ENCODE peak calls at places on chromosome 15, in ten cellular contexts. W is upper lobe of right lung, R is OCI-LY7, F is suprapubic skin, C is mucosa of descending colon, D is lower lobe of right lung, V is adrenal gland, S is bronchial epithelial cell, U is heart right ventricle, K is mesendoderm. T is an unnamed sample. For H3K36me3, the result is how much of the 10 kb centered on the place peaks cover.

GRCh38 chr15:84910928-84911623 is 26.6 kb downstream of the SLC28A1 start:
- DNase-seq in R (no peak), C (no peak), W (no peak), F (no peak), S (no peak), D (no peak), U (no peak), K (no peak), V (no peak), T (no peak)

GRCh38 chr15:72160846-72161245 is 36.7 kb downstream of the GRAMD2A start:
- DNase-seq in C (no peak), K (no peak), W (no peak), R (no peak), S (no peak), F (no peak), D (no peak), V (no peak), U (no peak), T (no peak)

GRCh38 chr15:91572110-91572509 is 281.4 kb upstream of the SLCO3A1 start:
- DNase-seq in F (no peak), V (no peak), D (no peak), R (no peak), C (no peak), W (no peak), S (peak), U (no peak), K (no peak), T (no peak)

GRCh38 chr15:27054426-27054825 is 83.4 kb downstream of the GABRG3 start:
- DNase-seq in R (no peak), V (no peak), W (no peak), D (no peak), U (no peak), K (no peak), S (no peak), F (no peak), C (no peak), T (no peak)

GRCh38 chr15:85854345-85855097 is 59.8 kb upstream of the KLHL25 start:
- DNase-seq in W (no peak), D (no peak), C (no peak), K (peak), R (peak), V (peak), F (peak), S (peak), U (no peak), T (no peak)

GRCh38 chr15:29596266-29596665 is 226.0 kb downstream of the TJP1 start:
- DNase-seq in D (no peak), R (peak), F (no peak), U (no peak), C (no peak), W (no peak), K (no peak), S (peak), V (no peak), T (no peak)

GRCh38 chr15:25170113-25170731 is 215.4 kb downstream of the SNRPN start:
- DNase-seq in S (no peak), C (peak), R (no peak), W (peak), F (peak), V (no peak), U (peak), D (peak), K (no peak), T (no peak)

GRCh38 chr15:23039917-23040281 is 530 bp upstream of the TUBGCP5 start:
- DNase-seq in R (no peak), V (peak), K (no peak), D (no peak), C (no peak), F (peak), W (no peak), U (no peak), S (no peak), T (no peak)

GRCh38 chr15:58229297-58229768 is 91.2 kb downstream of the AQP9 start:
- DNase-seq in D (no peak), V (no peak), S (peak), W (no peak), R (no peak), C (no peak), F (no peak), K (peak), U (no peak), T (peak)
- H3K4me3 ChIP-seq in D (no peak), V (no peak), S (no peak), W (no peak), R (no peak), C (no peak), F (no peak), K (no peak), U (no peak), T (no peak)

GRCh38 chr15:98923159-98923558 is 84.4 kb downstream of the PGPEP1L start:
- DNase-seq in U (no peak), D (no peak), V (peak), K (no peak), W (no peak), C (no peak), S (no peak), F (no peak), R (no peak), T (no peak)
- H3K36me3 ChIP-seq in U (under half), D (half or more), V (under half), K (under half), W (under half), C (under half), S (under half), F (half or more), R (under half), T (half or more)

GRCh38 chr15:77818484-77819270 is 186.0 kb upstream of the LINGO1 start:
- DNase-seq in W (no peak), U (no peak), C (no peak), S (no peak), F (no peak), V (no peak), R (no peak), K (peak), D (no peak), T (no peak)

GRCh38 chr15:77821188-77821958 is 188.7 kb upstream of the LINGO1 start:
- DNase-seq in C (no peak), V (peak), D (no peak), K (peak), S (peak), R (peak), W (no peak), F (no peak), U (peak), T (peak)

GRCh38 chr15:77819271-77819806 is 186.6 kb upstream of the LINGO1 start:
- DNase-seq in D (no peak), S (no peak), F (no peak), W (no peak), V (no peak), K (no peak), U (no peak), C (no peak), R (no peak), T (no peak)

GRCh38 chr15:77821959-77822256 is 189.2 kb upstream of the LINGO1 start:
- DNase-seq in W (no peak), D (no peak), R (no peak), S (no peak), V (no peak), F (no peak), U (no peak), C (no peak), K (no peak), T (no peak)

DNA sequence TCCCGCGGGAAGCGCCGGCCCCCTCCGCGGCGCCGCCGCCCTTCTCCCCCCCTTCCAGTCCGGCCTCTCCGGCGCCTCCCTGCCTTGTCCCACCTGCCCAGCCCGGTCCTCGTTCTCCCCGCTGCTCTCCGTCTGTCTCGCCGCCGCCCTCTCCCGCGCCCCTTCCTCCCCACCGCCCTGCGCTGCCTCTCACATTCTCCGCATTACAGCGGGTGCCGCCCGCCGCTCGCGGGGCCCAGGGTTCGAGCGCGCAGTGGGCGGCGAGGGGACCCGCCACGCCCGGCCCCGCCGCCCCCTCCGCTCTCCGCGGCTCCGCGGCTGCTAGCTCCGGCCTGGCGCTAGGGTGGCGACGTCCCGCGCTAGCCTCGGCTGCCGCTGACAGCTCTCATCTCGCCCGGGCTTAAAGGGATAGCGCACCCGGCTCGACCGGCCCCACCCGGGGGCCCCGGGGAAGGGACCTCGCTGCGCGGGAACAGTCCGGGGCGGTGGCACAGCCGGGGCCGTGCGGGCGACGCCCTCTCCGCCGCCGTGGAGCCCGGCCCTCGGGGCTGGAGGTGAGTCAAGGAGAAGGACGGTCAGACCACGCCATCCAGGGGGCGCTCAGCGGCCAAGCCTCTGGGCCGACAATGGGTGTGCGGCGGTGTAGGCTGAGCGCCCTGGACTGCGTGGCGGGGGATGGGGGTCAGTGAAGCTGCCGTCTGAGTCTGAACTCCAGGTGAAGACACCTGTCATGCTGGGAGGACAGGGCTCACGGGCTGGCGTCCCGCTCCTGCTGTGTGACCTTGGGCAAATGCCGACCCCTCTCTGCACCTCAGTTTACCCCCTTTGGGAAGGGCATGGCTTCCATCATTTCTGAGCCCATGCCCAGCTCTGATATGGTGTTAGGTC is 187.4 kb upstream of the LINGO1 start:
- DNase-seq in R (no peak), W (no peak), S (no peak), C (no peak), U (no peak), D (no peak), K (peak), F (no peak), V (peak), T (no peak)
- H3K4me3 ChIP-seq in R (no peak), W (no peak), S (no peak), C (no peak), U (no peak), D (peak), K (no peak), F (peak), V (peak), T (no peak)

GRCh38 chr15:70054884-70055387 is 42.8 kb downstream of the TLE3 start:
- DNase-seq in D (peak), U (no peak), R (no peak), V (no peak), W (no peak), K (no peak), C (no peak), F (peak), S (no peak), T (no peak)

GRCh38 chr15:70053006-70053702 is 44.6 kb downstream of the TLE3 start:
- DNase-seq in V (no peak), U (no peak), C (no peak), S (no peak), F (peak), D (peak), W (no peak), K (no peak), R (no peak), T (no peak)

GRCh38 chr15:70054366-70054765 is 43.4 kb downstream of the TLE3 start:
- DNase-seq in U (no peak), C (no peak), R (no peak), F (peak), W (no peak), S (no peak), K (no peak), D (peak), V (no peak), T (no peak)

GRCh38 chr15:70051948-70052633 is 45.6 kb downstream of the TLE3 start:
- DNase-seq in R (no peak), D (peak), U (no peak), W (no peak), F (peak), S (no peak), C (no peak), V (no peak), K (no peak), T (no peak)

DNA sequence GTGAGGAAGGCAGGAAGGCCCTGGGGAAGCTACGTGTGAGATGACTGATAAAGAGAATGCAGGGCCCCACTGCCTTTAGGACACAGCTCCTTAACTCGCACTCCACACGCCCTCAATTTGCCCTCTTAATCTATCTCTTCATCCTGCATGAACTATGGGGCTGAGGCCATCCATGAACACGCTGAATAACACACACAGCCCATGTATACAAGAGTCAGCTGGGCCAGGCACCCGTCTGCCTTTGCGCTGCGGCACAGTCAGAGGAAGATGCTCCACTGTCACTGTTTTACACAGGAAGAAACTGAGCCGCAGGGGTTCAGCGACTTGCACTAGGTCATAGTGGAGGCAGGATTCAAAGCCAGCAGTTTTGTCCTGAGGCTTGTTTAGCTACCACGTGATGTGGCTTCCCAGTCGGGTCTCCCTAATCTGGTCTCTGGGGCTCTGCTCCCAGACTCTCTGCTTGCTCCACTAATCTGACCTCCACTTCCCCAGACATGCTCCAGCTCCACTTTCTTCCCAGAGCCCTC is 44.0 kb downstream of the TLE3 start:
- DNase-seq in C (no peak), F (peak), K (no peak), U (no peak), S (no peak), R (no peak), W (no peak), D (peak), V (no peak), T (no peak)
- H3K36me3 ChIP-seq in C (under half), F (half or more), K (half or more), U (under half), S (under half), R (half or more), W (half or more), D (half or more), V (half or more), T (half or more)

GRCh38 chr15:89814112-89814742 is 425 bp downstream of the ANPEP start:
- DNase-seq in C (peak), S (no peak), W (no peak), R (no peak), U (peak), V (no peak), F (no peak), K (no peak), D (peak), T (no peak)
- H3K4me3 ChIP-seq in C (no peak), S (no peak), W (peak), R (no peak), U (peak), V (peak), F (peak), K (peak), D (peak), T (peak)

GRCh38 chr15:41256577-41257038 is 25.5 kb downstream of the CHP1 start:
- DNase-seq in S (peak), K (no peak), U (no peak), C (no peak), D (no peak), F (no peak), R (no peak), V (no peak), W (no peak), T (no peak)

GRCh38 chr15:41256103-41256502 is 25.0 kb downstream of the CHP1 start:
- DNase-seq in D (no peak), S (no peak), V (no peak), R (no peak), W (no peak), K (no peak), F (no peak), U (no peak), C (no peak), T (no peak)

GRCh38 chr15:41251411-41251810 is 20.3 kb downstream of the CHP1 start:
- DNase-seq in C (no peak), V (no peak), S (no peak), D (no peak), K (no peak), F (no peak), W (no peak), U (no peak), R (no peak), T (no peak)

GRCh38 chr15:41258706-41259471 is 27.8 kb downstream of the CHP1 start:
- DNase-seq in U (no peak), V (no peak), K (no peak), D (peak), C (no peak), S (peak), R (peak), F (no peak), W (no peak), T (no peak)

DNA sequence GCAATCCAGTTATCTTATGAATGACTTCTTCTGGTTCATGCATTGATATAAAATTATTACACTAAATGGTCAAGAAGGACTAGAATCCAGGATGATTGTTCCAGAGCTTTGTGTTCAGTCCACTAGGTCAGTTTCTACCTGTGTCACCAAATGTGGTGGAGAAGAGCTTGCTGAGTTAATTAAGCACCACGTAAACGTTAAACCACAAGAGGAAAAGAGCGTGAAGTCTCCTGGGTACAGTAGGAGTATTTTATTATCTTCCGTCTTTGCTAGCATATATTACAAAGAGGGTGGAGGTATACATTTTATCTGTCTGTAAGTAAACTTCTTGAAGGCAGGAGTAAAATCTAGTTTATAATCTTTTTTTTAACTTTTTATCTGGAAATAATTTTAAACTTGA is 23.5 kb downstream of the CHP1 start:
- DNase-seq in U (no peak), W (no peak), D (no peak), C (no peak), V (no peak), S (no peak), F (no peak), K (no peak), R (peak), T (no peak)
- H3K36me3 ChIP-seq in U (under half), W (under half), D (under half), C (under half), V (under half), S (under half), F (under half), K (under half), R (under half), T (under half)